ENCODE peak calls at places on chromosomes 2 and 18, in six cellular contexts. One of them, this sample, is unnamed.

GRCh38 chr2:170229744-170230143 is 51.8 kb downstream of the MYO3B start:
- DNase-seq in renal cortical epithelial cell: no peak
- DNase-seq in occipital lobe: no peak
- DNase-seq in skeletal muscle cell: no peak
- DNase-seq in NCI-H1930: no peak
- DNase-seq in HT1080: no peak
- DNase-seq in this sample: no peak

GRCh38 chr2:7572460-7572859 is 655.2 kb downstream of the RNF144A start:
- DNase-seq in occipital lobe: peak
- DNase-seq in HT1080: no peak
- DNase-seq in NCI-H1930: no peak
- DNase-seq in renal cortical epithelial cell: no peak
- DNase-seq in skeletal muscle cell: no peak
- DNase-seq in this sample: peak

GRCh38 chr2:55168221-55169154 is 63.6 kb downstream of the CLHC1 start:
- DNase-seq in NCI-H1930: no peak
- DNase-seq in HT1080: peak
- DNase-seq in occipital lobe: peak
- DNase-seq in renal cortical epithelial cell: peak
- DNase-seq in skeletal muscle cell: no peak
- DNase-seq in this sample: peak

GRCh38 chr18:62977512-62977911 is 262.2 kb downstream of the PHLPP1 start:
- DNase-seq in HT1080: no peak
- DNase-seq in skeletal muscle cell: no peak
- DNase-seq in occipital lobe: no peak
- DNase-seq in NCI-H1930: no peak
- DNase-seq in renal cortical epithelial cell: no peak
- DNase-seq in this sample: no peak

GRCh38 chr2:187415449-187415848 is 32.6 kb downstream of the CALCRL start:
- DNase-seq in HT1080: no peak
- DNase-seq in occipital lobe: no peak
- DNase-seq in renal cortical epithelial cell: no peak
- DNase-seq in NCI-H1930: no peak
- DNase-seq in skeletal muscle cell: no peak
- DNase-seq in this sample: no peak

GRCh38 chr2:136765736-136766323 is 485 bp downstream of the THSD7B start:
- DNase-seq in HT1080: no peak
- DNase-seq in skeletal muscle cell: no peak
- DNase-seq in renal cortical epithelial cell: no peak
- DNase-seq in occipital lobe: no peak
- DNase-seq in NCI-H1930: no peak
- DNase-seq in this sample: peak

GRCh38 chr2:95298471-95299111 is 1.4 kb downstream of the KCNIP3 start:
- DNase-seq in skeletal muscle cell: no peak
- DNase-seq in NCI-H1930: no peak
- DNase-seq in renal cortical epithelial cell: no peak
- DNase-seq in occipital lobe: no peak
- DNase-seq in HT1080: no peak
- DNase-seq in this sample: peak

GRCh38 chr2:219769044-219770030 is 141.9 kb downstream of the SLC4A3 start:
- DNase-seq in NCI-H1930: no peak
- DNase-seq in renal cortical epithelial cell: no peak
- DNase-seq in HT1080: no peak
- DNase-seq in occipital lobe: no peak
- DNase-seq in skeletal muscle cell: no peak
- DNase-seq in this sample: no peak

GRCh38 chr18:23826850-23827620 is 137.8 kb downstream of the LAMA3 start:
- DNase-seq in skeletal muscle cell: no peak
- DNase-seq in renal cortical epithelial cell: peak
- DNase-seq in NCI-H1930: no peak
- DNase-seq in occipital lobe: no peak
- DNase-seq in HT1080: no peak
- DNase-seq in this sample: no peak